ENCODE peak calls at places on chromosome 2, in six cellular contexts. V, Y, L, J, I and O are unnamed samples.

GRCh38 chr2:218013289-218013688 is 10.5 kb upstream of the TNS1 start:
- DNase-seq in V (no peak), Y (no peak), L (no peak), J (no peak), I (no peak), O (no peak)

GRCh38 chr2:214881647-214882205 is 72.2 kb upstream of the BARD1 start:
- DNase-seq in V (no peak), Y (no peak), L (peak), J (peak), I (peak), O (peak)

GRCh38 chr2:26982102-26982742 is 11.8 kb downstream of the MAPRE3 start:
- DNase-seq in V (peak), Y (peak), L (peak), J (no peak), I (peak), O (peak)

GRCh38 chr2:54879598-54880355 is 156.3 kb downstream of the EML6 start:
- DNase-seq in V (no peak), Y (no peak), L (no peak), J (no peak), I (no peak), O (no peak)

GRCh38 chr2:24568492-24568891 is 77.4 kb downstream of the NCOA1 start:
- DNase-seq in V (no peak), Y (no peak), L (no peak), J (no peak), I (no peak), O (no peak)

GRCh38 chr2:202377308-202377736 is 1.2 kb downstream of the BMPR2 start:
- DNase-seq in V (no peak), Y (peak), L (peak), J (no peak), I (no peak), O (peak)

GRCh38 chr2:174325932-174326879 is 8.5 kb upstream of the SP9 start:
- DNase-seq in V (peak), Y (peak), L (no peak), J (peak), I (peak), O (peak)

GRCh38 chr2:54103454-54104314 is 11.7 kb upstream of the ACYP2 start:
- DNase-seq in V (no peak), Y (peak), L (peak), J (peak), I (peak), O (peak)

GRCh38 chr2:18647731-18648130 is 58.4 kb upstream of the NT5C1B start:
- DNase-seq in V (no peak), Y (no peak), L (no peak), J (peak), I (no peak), O (no peak)

GRCh38 chr2:26478366-26478765 is 442 bp upstream of the OTOF start:
- DNase-seq in V (no peak), Y (no peak), L (no peak), J (no peak), I (no peak), O (no peak)

GRCh38 chr2:10006248-10007147 is 36.9 kb upstream of the KLF11 start:
- DNase-seq in V (peak), Y (no peak), L (no peak), J (no peak), I (no peak), O (no peak)

GRCh38 chr2:54673501-54673998 is 49.9 kb upstream of the EML6 start:
- DNase-seq in V (no peak), Y (no peak), L (no peak), J (peak), I (peak), O (peak)

GRCh38 chr2:207617011-207617671 is 8.1 kb downstream of the METTL21A start:
- DNase-seq in V (no peak), Y (no peak), L (no peak), J (peak), I (peak), O (peak)

GRCh38 chr2:195929531-195929930 is 139.1 kb downstream of the DNAH7 start:
- DNase-seq in V (no peak), Y (no peak), L (no peak), J (no peak), I (no peak), O (no peak)

GRCh38 chr2:160334028-160334729 is 134.1 kb upstream of the ITGB6 start:
- DNase-seq in V (no peak), Y (no peak), L (no peak), J (peak), I (peak), O (peak)

GRCh38 chr2:64273524-64274398 is 129.5 kb upstream of the PELI1 start:
- DNase-seq in V (no peak), Y (no peak), L (peak), J (peak), I (peak), O (peak)

GRCh38 chr2:636151-636621 is 41.0 kb downstream of the TMEM18 start:
- DNase-seq in V (no peak), Y (no peak), L (no peak), J (no peak), I (no peak), O (no peak)

GRCh38 chr2:238939521-238940403 is 91.9 kb downstream of the TWIST2 start:
- DNase-seq in V (no peak), Y (no peak), L (no peak), J (no peak), I (no peak), O (no peak)

GRCh38 chr2:108536911-108537310 is 2.6 kb downstream of the LIMS1 start:
- DNase-seq in V (no peak), Y (no peak), L (no peak), J (no peak), I (no peak), O (no peak)

GRCh38 chr2:169968767-169969166 is 141.5 kb downstream of the UBR3 start:
- DNase-seq in V (no peak), Y (no peak), L (no peak), J (no peak), I (peak), O (no peak)

GRCh38 chr2:138183700-138184099 is 219.4 kb downstream of the HNMT start:
- DNase-seq in V (no peak), Y (no peak), L (no peak), J (no peak), I (no peak), O (no peak)

GRCh38 chr2:152157253-152157652 is 18.3 kb downstream of the STAM2 start:
- DNase-seq in V (no peak), Y (no peak), L (no peak), J (no peak), I (no peak), O (no peak)

GRCh38 chr2:45120546-45120945 is 111.3 kb upstream of the SIX2 start:
- DNase-seq in V (no peak), Y (no peak), L (peak), J (peak), I (no peak), O (no peak)

GRCh38 chr2:64606495-64607363 is 47.0 kb downstream of the SERTAD2 start:
- DNase-seq in V (no peak), Y (peak), L (peak), J (peak), I (peak), O (peak)

GRCh38 chr2:190677255-190677654 is 28.4 kb downstream of the NAB1 start:
- DNase-seq in V (no peak), Y (no peak), L (no peak), J (peak), I (no peak), O (no peak)

GRCh38 chr2:24559714-24560113 is 68.7 kb downstream of the NCOA1 start:
- DNase-seq in V (no peak), Y (no peak), L (peak), J (peak), I (peak), O (peak)

GRCh38 chr2:156537147-156537546 is 101.0 kb downstream of the GPD2 start:
- DNase-seq in V (no peak), Y (no peak), L (no peak), J (peak), I (peak), O (peak)

GRCh38 chr2:239143858-239144712 is 256.7 kb downstream of the HDAC4 start:
- DNase-seq in V (no peak), Y (peak), L (peak), J (peak), I (peak), O (peak)

GRCh38 chr2:158463496-158464095 is 6.8 kb downstream of the PKP4 start:
- DNase-seq in V (no peak), Y (no peak), L (no peak), J (peak), I (no peak), O (no peak)

GRCh38 chr2:199778655-199779054 is 72.3 kb downstream of the FTCDNL1 start:
- DNase-seq in V (no peak), Y (no peak), L (no peak), J (no peak), I (no peak), O (no peak)

GRCh38 chr2:104965900-104966299 is 72.0 kb upstream of the MRPS9 start:
- DNase-seq in V (no peak), Y (no peak), L (no peak), J (no peak), I (no peak), O (no peak)